ENCODE peak calls at places on chromosomes 4 and X, in eight cellular contexts. K, I, E, Z, U, N, B and S are unnamed samples.

GRCh38 chrX:153766098-153766817 is 2.2 kb downstream of the PLXNB3 start:
- DNase-seq in B (no peak), N (no peak), U (peak), E (no peak), K (no peak), Z (peak), I (peak), S (no peak)

GRCh38 chr4:139951051-139951450 is 202.9 kb downstream of the MAML3 start:
- DNase-seq in I (no peak), E (no peak), N (no peak), Z (no peak), B (no peak), K (no peak), U (no peak), S (no peak)

GRCh38 chr4:26051278-26051677 is 137.3 kb downstream of the SMIM20 start:
- DNase-seq in K (no peak), E (no peak), N (no peak), B (no peak), U (no peak), I (no peak), Z (peak), S (no peak)

GRCh38 chr4:1265351-1265750 is 16.4 kb upstream of the CTBP1 start:
- DNase-seq in N (no peak), U (no peak), I (no peak), E (no peak), K (peak), B (no peak), Z (peak), S (no peak)

GRCh38 chr4:52824270-52824602 is 37.9 kb upstream of the RASL11B start:
- DNase-seq in N (no peak), I (no peak), U (no peak), K (no peak), Z (no peak), E (no peak), B (no peak), S (no peak)

GRCh38 chr4:169383724-169384123 is 113.0 kb upstream of the SH3RF1 start:
- DNase-seq in Z (no peak), I (peak), N (no peak), E (no peak), U (peak), B (no peak), K (no peak), S (no peak)

GRCh38 chr4:91064157-91064853 is 937.1 kb downstream of the CCSER1 start:
- DNase-seq in B (no peak), N (no peak), K (no peak), E (no peak), Z (no peak), U (peak), I (peak), S (no peak)

GRCh38 chr4:24799544-24800272 is 4.3 kb downstream of the SOD3 start:
- DNase-seq in B (no peak), E (no peak), K (no peak), I (no peak), N (no peak), U (no peak), Z (peak), S (no peak)

GRCh38 chr4:146340798-146341197 is 126.5 kb downstream of the REELD1 start:
- DNase-seq in Z (no peak), K (no peak), B (no peak), U (no peak), E (no peak), N (no peak), I (peak), S (no peak)

GRCh38 chr4:33400504-33400903 is 2680.3 kb downstream of the PCDH7 start:
- DNase-seq in E (no peak), N (no peak), K (no peak), I (no peak), U (no peak), B (no peak), Z (no peak), S (no peak)

GRCh38 chr4:25223770-25224375 is 10.0 kb upstream of the PI4K2B start:
- DNase-seq in Z (no peak), B (no peak), E (no peak), I (peak), N (no peak), U (peak), K (no peak), S (peak)

GRCh38 chr4:119286377-119287002 is 35.4 kb downstream of the FABP2 start:
- DNase-seq in B (no peak), I (peak), U (peak), K (no peak), Z (no peak), N (no peak), E (no peak), S (peak)

GRCh38 chrX:54496517-54496852 is 451 bp upstream of the FGD1 start:
- DNase-seq in Z (no peak), B (no peak), N (no peak), U (no peak), I (no peak), E (no peak), K (no peak), S (no peak)
- H3K27ac ChIP-seq in Z (peak), B (peak), N (peak), U (peak), I (no peak), E (no peak), K (peak), S (no peak)

GRCh38 chrX:63299596-63299995 is 51.5 kb downstream of the SPIN4 start:
- DNase-seq in E (no peak), Z (no peak), U (no peak), I (no peak), N (no peak), B (no peak), K (no peak), S (no peak)
- H3K4me3 ChIP-seq in E (no peak), Z (no peak), U (no peak), I (no peak), N (no peak), B (no peak), K (no peak), S (no peak)

GRCh38 chr4:141058739-141059507 is 74.3 kb downstream of the RNF150 start:
- DNase-seq in I (peak), N (no peak), E (no peak), K (no peak), Z (no peak), B (no peak), U (no peak), S (no peak)
- H3K27ac ChIP-seq in I (no peak), N (no peak), E (no peak), K (no peak), Z (no peak), B (no peak), U (no peak), S (no peak)

GRCh38 chrX:105822138-105823091 is at the start of gene NRK:
- DNase-seq in N (no peak), E (no peak), Z (peak), U (no peak), K (no peak), B (peak), I (no peak), S (no peak)
- H3K4me3 ChIP-seq in N (peak), E (no peak), Z (peak), U (no peak), K (peak), B (peak), I (peak), S (no peak)

GRCh38 chrX:20284444-20284843 is 17.7 kb upstream of the RPS6KA3 start:
- DNase-seq in U (no peak), N (no peak), I (no peak), Z (no peak), B (no peak), K (no peak), E (no peak), S (no peak)

GRCh38 chrX:20280938-20281337 is 14.2 kb upstream of the RPS6KA3 start:
- DNase-seq in N (no peak), B (no peak), E (no peak), K (no peak), Z (no peak), I (no peak), U (no peak), S (no peak)

GRCh38 chrX:20285513-20285912 is 18.8 kb upstream of the RPS6KA3 start:
- DNase-seq in B (no peak), I (peak), N (no peak), Z (no peak), K (no peak), E (no peak), U (no peak), S (no peak)

DNA sequence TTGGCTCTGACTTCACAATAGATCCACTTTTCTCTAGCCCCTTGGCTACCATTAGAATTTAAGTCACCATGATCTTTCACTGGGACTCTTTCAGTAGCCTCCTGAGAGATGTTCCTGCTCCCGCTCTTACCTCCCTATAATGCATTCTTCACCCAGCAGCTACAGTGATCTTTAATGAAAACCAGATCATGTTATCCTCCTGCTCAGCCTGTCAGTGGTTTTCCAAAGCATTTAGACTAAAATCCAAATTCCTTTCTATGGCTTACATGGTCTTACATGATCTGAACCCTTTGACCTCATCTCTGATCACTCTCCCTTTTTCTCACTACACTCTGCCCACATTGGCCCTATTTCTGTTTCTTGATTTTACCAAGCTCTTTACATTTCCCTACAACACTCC is 18.3 kb upstream of the RPS6KA3 start:
- DNase-seq in B (no peak), E (no peak), N (no peak), K (no peak), U (no peak), Z (no peak), I (no peak), S (no peak)
- H3K27ac ChIP-seq in B (no peak), E (no peak), N (no peak), K (no peak), U (no peak), Z (no peak), I (peak), S (no peak)